ENCODE peak calls at places on chromosomes 7 and 10, in four cellular contexts. Y, Q, C and G are unnamed samples.

GRCh38 chr7:139659922-139660316 is 117.9 kb downstream of the HIPK2 start:
- DNase-seq in Y (no peak), C (no peak), Q (no peak), G (no peak)

GRCh38 chr10:34164029-34164428 is 651.1 kb downstream of the PARD3 start:
- DNase-seq in C (no peak), Q (no peak), Y (no peak), G (no peak)

GRCh38 chr10:117442521-117442920 is 67.3 kb upstream of the PDZD8 start:
- DNase-seq in C (no peak), Q (no peak), Y (no peak), G (no peak)

GRCh38 chr7:16813232-16813616 is 8.4 kb upstream of the AGR2 start:
- DNase-seq in Q (no peak), Y (no peak), C (no peak), G (no peak)

GRCh38 chr7:74017122-74017521 is 10.9 kb upstream of the ELN start:
- DNase-seq in Y (no peak), Q (no peak), C (no peak), G (no peak)

GRCh38 chr7:112790651-112790973 is 419 bp upstream of the TMEM168 start:
- DNase-seq in Q (no peak), C (no peak), Y (no peak), G (no peak)

GRCh38 chr7:91569702-91570457 is 305.6 kb downstream of the FZD1 start:
- DNase-seq in Y (no peak), C (no peak), Q (no peak), G (no peak)

GRCh38 chr7:48279420-48279819 is 108.2 kb downstream of the ABCA13 start:
- DNase-seq in Y (no peak), Q (no peak), C (no peak), G (no peak)

GRCh38 chr10:113895018-113895417 is 40.6 kb downstream of the NHLRC2 start:
- DNase-seq in C (no peak), Q (peak; percentile 39), Y (no peak), G (no peak)

GRCh38 chr7:50757703-50758390 is 24.8 kb downstream of the GRB10 start:
- DNase-seq in Q (no peak), C (no peak), Y (no peak), G (no peak)

GRCh38 chr7:18894155-18894554 is 223.3 kb downstream of the TWIST1 start:
- DNase-seq in Y (no peak), C (no peak), Q (no peak), G (no peak)

GRCh38 chr7:29642494-29643155 is 79.0 kb downstream of the PRR15 start:
- DNase-seq in C (no peak), Y (no peak), Q (peak; percentile 42), G (no peak)

GRCh38 chr7:134031835-134032617 is 95.1 kb upstream of the LRGUK start:
- DNase-seq in C (no peak), Y (no peak), Q (peak; percentile 4), G (peak; percentile 20)

GRCh38 chr10:51171946-51172345 is 97.7 kb downstream of the PRKG1 start:
- DNase-seq in Y (no peak), C (no peak), Q (peak; percentile 67), G (no peak)

GRCh38 chr7:123966936-123967335 is 41.9 kb downstream of the SPAM1 start:
- DNase-seq in C (no peak), Q (peak; percentile 71), Y (no peak), G (no peak)

GRCh38 chr7:101308245-101309085 is 13.1 kb downstream of the IFT22 start:
- DNase-seq in Y (peak; percentile 63), C (no peak), Q (peak; percentile 60), G (no peak)

GRCh38 chr7:101352920-101353308 is 9.8 kb upstream of the COL26A1 start:
- DNase-seq in Y (no peak), C (no peak), Q (no peak), G (no peak)

GRCh38 chr10:121406823-121407545 is 191.3 kb downstream of the FGFR2 start:
- DNase-seq in C (no peak), Q (no peak), Y (no peak), G (no peak)

GRCh38 chr7:157444011-157444842 is 107.4 kb downstream of the DNAJB6 start:
- DNase-seq in Q (no peak), Y (peak; percentile 43), C (peak; percentile 11), G (no peak)

GRCh38 chr7:80593869-80594587 is 44.4 kb upstream of the CD36 start:
- DNase-seq in Q (peak; percentile 13), Y (no peak), C (no peak), G (peak; percentile 24)

DNA sequence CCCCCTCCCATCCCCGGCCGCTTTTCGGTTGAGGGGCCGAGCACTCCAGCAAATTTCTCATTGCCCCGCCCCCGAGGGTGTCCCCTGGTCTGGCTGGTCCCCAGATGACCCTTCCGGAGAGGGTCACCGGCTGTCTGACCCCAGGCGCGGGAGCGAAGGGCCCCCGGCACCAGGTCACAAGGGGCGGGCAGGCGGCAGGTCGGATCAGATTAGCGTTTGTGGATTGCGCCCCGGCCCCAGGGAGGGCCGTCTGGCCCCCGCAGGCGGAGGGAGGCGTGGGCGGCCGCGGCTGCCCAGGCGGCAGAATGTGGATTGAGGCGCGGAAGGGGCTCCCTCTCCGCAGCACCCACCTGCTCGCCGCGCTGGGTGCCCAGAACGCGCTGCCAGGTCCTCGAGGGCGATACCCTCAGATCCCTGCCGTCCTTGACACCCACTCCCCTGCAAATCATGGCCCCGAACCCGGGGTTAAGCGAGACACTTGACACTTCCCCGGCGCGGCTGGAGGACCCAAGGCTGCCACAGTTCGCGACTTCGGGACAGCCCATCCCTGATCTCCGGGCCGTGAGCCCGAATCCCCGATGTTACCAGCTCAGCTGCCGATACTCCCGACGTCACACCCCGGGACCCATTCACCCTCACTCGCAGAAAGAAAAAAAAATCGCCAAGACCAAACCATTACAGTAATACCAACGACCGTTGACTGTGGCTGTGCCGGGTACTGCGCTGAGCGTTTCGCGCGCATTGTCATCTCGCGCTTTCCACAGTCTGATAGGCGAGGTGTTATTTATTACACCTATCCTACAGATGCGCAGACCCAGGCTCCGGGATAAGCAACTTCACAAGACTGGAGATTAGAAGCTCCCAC is 953 bp downstream of the NODAL start:
- DNase-seq in Y (no peak), Q (no peak), C (no peak), G (no peak)
- H3K4me3 ChIP-seq in Y (peak overlapping the region; percentile 35), Q (peak overlapping the region; percentile 15), C (peak overlapping the region; percentile 39), G (peak overlapping the region; percentile 42)

DNA sequence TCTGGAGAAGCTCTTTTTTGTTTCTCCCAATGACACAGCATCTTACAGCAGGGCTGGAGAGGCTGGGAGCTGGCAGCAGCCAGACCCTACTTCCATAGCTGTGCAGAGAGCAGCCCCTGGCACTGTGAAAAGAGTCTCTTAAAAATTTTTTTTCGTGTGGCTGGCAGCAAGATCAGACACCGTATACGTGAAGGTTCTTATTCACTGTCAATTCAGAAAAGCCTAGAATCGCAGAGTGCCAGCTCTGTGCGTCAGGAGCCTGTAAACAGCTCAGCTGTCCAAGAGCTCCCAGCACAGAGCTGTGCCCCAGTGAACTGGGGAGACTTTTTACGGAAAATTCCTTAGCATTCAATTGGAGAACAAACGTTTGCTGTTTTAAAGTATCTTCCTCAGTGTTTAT is 6.5 kb downstream of the BAG3 start:
- DNase-seq in Q (no peak), Y (peak; percentile 67), C (no peak), G (no peak)
- H3K27ac ChIP-seq in Q (no peak overlapping the region), Y (peak overlapping the region; percentile 99), C (peak overlapping the region; percentile 99), G (peak overlapping the region; percentile 100)

GRCh38 chr10:99426689-99427088 is 3.7 kb downstream of the GOT1 start:
- DNase-seq in Q (no peak), C (no peak), Y (no peak), G (no peak)
- H3K4me3 ChIP-seq in Q (no peak overlapping the region), C (no peak overlapping the region), Y (no peak overlapping the region), G (no peak overlapping the region)

DNA sequence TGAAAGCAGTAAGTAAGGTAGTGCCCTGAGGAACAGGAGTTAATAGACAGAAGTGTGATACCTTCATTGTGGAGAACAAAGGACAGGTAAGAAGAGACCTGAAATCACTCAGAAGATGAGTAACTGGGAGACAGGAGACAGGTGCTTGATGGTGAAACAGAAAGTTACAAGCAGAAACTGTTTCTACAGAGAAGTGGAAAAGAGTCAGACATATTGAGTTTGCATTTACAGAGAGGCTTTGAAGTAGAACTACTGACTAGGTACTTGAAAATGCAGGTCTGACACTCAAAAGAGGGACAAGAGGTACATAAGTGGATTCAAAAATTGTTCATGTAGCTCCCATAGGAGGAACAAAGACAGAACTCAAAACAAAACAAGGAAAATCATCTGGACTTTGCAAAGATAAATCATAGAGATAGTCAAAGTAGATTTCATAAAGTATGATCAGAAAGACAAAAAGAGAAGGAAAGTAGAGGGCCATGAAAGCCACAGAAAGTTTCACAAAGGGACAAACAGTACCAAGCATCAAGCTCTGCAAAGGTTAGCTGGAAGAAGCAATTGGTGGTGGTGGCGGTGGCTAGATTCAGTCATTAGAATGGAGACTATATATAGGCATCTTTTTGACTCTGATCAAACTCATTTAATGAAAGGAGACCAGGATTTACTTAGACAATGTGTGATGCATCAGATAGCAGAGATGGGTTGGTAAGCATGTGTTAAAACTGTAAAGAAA is 198.4 kb downstream of the PCLO start:
- DNase-seq in Q (no peak), C (no peak), Y (no peak), G (no peak)
- H3K27ac ChIP-seq in Q (no peak overlapping the region), C (no peak overlapping the region), Y (no peak overlapping the region), G (no peak overlapping the region)